ENCODE peak calls at places on chromosomes 5 and 9, in seven cellular contexts. S is heart right ventricle, Y is SK-N-SH, A is left ventricle myocardium inferior, M is cardiac muscle cell, K is right atrium auricular region, I is brain microvascular endothelial cell. P is an unnamed sample.

GRCh38 chr9:114407889-114408288 is 20.1 kb upstream of the AKNA start:
- DNase-seq in S (no peak), Y (no peak), A (no peak), M (no peak), K (no peak), I (no peak), P (no peak)

GRCh38 chr9:128205296-128205944 is 2.2 kb downstream of the DNM1 start:
- DNase-seq in S (no peak), Y (no peak), A (no peak), M (no peak), K (no peak), I (no peak), P (no peak)

GRCh38 chr5:157109744-157110143 is 900 bp upstream of the HAVCR2 start:
- DNase-seq in S (no peak), Y (no peak), A (no peak), M (no peak), K (no peak), I (no peak), P (no peak)

GRCh38 chr5:149961186-149961685 is 678 bp downstream of the SLC26A2 start:
- DNase-seq in S (no peak), Y (no peak), A (no peak), M (no peak), K (no peak), I (no peak), P (no peak)

GRCh38 chr9:109817846-109818472 is 38.0 kb downstream of the PALM2AKAP2 start:
- DNase-seq in S (no peak), Y (peak; percentile 45), A (no peak), M (peak; percentile 97), K (peak; percentile 92), I (peak; percentile 97), P (peak; percentile 77)

GRCh38 chr5:126015244-126016054 is 407.8 kb upstream of the GRAMD2B start:
- DNase-seq in S (no peak), Y (peak; percentile 12), A (no peak), M (peak; percentile 54), K (no peak), I (peak; percentile 36), P (no peak)

GRCh38 chr9:112914524-112914923 is 23.8 kb upstream of the SLC46A2 start:
- DNase-seq in S (no peak), Y (no peak), A (no peak), M (peak; percentile 27), K (no peak), I (no peak), P (no peak)

GRCh38 chr9:85940275-85940831 is 593 bp upstream of the NAA35 start:
- DNase-seq in S (no peak), Y (no peak), A (no peak), M (peak; percentile 3), K (no peak), I (no peak), P (no peak)

GRCh38 chr5:123717139-123717538 is 205.2 kb downstream of the CSNK1G3 start:
- DNase-seq in S (no peak), Y (no peak), A (no peak), M (peak; percentile 74), K (no peak), I (peak; percentile 47), P (no peak)

GRCh38 chr5:111748304-111748763 is 8.7 kb downstream of the NREP start:
- DNase-seq in S (no peak), Y (no peak), A (no peak), M (peak; percentile 79), K (no peak), I (peak; percentile 94), P (no peak)

GRCh38 chr5:62568800-62569432 is 9.7 kb upstream of the LRRC70 start:
- DNase-seq in S (no peak), Y (no peak), A (no peak), M (no peak), K (no peak), I (no peak), P (no peak)

GRCh38 chr5:95712347-95712958 is 18.7 kb upstream of the RHOBTB3 start:
- DNase-seq in S (no peak), Y (peak; percentile 14), A (no peak), M (peak; percentile 62), K (no peak), I (peak; percentile 78), P (no peak)

GRCh38 chr9:21481470-21482057 is 549 bp downstream of the IFNE start:
- DNase-seq in S (no peak), Y (no peak), A (no peak), M (no peak), K (no peak), I (no peak), P (no peak)

GRCh38 chr5:51099173-51099853 is 283.9 kb upstream of the ISL1 start:
- DNase-seq in S (no peak), Y (no peak), A (no peak), M (no peak), K (no peak), I (no peak), P (no peak)

GRCh38 chr5:91028518-91028956 is 354.6 kb downstream of the ARRDC3 start:
- DNase-seq in S (no peak), Y (no peak), A (no peak), M (no peak), K (no peak), I (no peak), P (no peak)

GRCh38 chr5:62791059-62791458 is 212.4 kb downstream of the LRRC70 start:
- DNase-seq in S (no peak), Y (no peak), A (no peak), M (peak; percentile 59), K (no peak), I (peak; percentile 38), P (no peak)

GRCh38 chr9:69023650-69024049 is 9.7 kb upstream of the PRKACG start:
- DNase-seq in S (no peak), Y (no peak), A (no peak), M (no peak), K (no peak), I (no peak), P (no peak)

GRCh38 chr5:111043712-111044506 is 27.6 kb upstream of the TSLP start:
- DNase-seq in S (no peak), Y (peak; percentile 33), A (no peak), M (peak; percentile 21), K (no peak), I (peak; percentile 99), P (no peak)

GRCh38 chr5:124596595-124597388 is 149.6 kb downstream of the ZNF608 start:
- DNase-seq in S (no peak), Y (no peak), A (no peak), M (peak; percentile 76), K (no peak), I (peak; percentile 80), P (no peak)

GRCh38 chr9:93575706-93576295 is 583 bp upstream of the PHF2 start:
- DNase-seq in S (peak; percentile 53), Y (peak; percentile 75), A (peak; percentile 48), M (peak; percentile 35), K (peak; percentile 76), I (no peak), P (peak; percentile 72)

GRCh38 chr5:160008877-160009590 is at the start of gene TTC1:
- DNase-seq in S (peak; percentile 79), Y (peak; percentile 84), A (peak; percentile 91), M (peak; percentile 99), K (peak; percentile 98), I (peak; percentile 98), P (peak; percentile 95)

GRCh38 chr5:3382151-3382550 is 213.5 kb upstream of the IRX1 start:
- DNase-seq in S (no peak), Y (no peak), A (no peak), M (no peak), K (no peak), I (no peak), P (no peak)

DNA sequence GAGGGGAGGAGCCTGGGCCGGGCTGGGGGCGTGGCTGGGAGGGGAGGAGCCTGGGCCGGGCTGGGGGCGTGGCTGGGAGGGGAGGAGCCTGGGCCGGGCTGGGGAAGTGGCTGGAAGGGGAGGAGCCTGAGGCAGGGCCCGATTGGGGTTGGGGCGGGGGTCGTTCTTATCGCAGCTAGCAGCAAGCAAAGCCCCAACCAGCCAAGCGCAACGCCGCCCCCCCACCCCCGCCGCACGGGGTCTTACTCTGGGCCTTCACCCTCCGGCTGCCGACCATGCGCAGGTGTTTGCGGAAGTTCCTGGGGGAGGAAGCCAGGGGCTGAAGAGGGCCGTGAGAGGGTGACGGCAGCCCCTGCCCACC is 5.0 kb downstream of the NSMF start:
- DNase-seq in S (peak; percentile 70), Y (peak; percentile 79), A (peak; percentile 61), M (peak; percentile 31), K (no peak), I (no peak), P (peak; percentile 62)
- H3K27ac ChIP-seq in S (peak overlapping the region; percentile 67), Y (peak overlapping the region; percentile 83), A (peak overlapping the region; percentile 70), M (no peak overlapping the region), K (peak overlapping the region; percentile 56), I (no peak overlapping the region), P (peak overlapping the region; percentile 60)

GRCh38 chr5:78367318-78367991 is 7.0 kb downstream of the SCAMP1 start:
- DNase-seq in S (no peak), Y (no peak), A (no peak), M (no peak), K (no peak), I (no peak), P (no peak)
- TF ChIP-seq CTCF in S (no peak), Y (no peak), A (no peak), M (no peak), K (no peak), I (peak; percentile 33), P (no peak)

DNA sequence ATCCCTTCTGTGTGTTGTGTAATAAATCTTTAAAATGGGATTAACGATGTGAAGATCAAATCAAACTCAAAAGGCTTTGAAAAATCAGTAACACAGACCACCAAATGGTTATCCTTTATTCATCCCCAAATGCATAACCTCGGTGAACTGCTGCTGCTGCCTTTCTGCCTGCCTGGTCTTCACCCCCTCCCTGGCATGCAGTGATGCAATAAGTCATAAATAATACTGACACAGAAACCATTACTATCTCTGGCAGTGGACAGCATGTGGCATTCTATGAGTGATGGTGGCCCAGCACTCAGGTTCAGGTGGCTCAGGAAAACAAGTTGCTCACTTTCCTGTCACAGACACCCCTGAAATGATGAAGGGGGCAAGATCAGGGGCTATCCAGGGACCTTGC is 178.2 kb downstream of the FAM114A2 start:
- DNase-seq in S (no peak), Y (no peak), A (no peak), M (no peak), K (no peak), I (no peak), P (no peak)
- H3K27ac ChIP-seq in S (no peak overlapping the region), Y (no peak overlapping the region), A (no peak overlapping the region), M (no peak overlapping the region), K (no peak overlapping the region), I (no peak overlapping the region), P (no peak overlapping the region)

GRCh38 chr5:114152656-114153360 is 209.1 kb upstream of the KCNN2 start:
- DNase-seq in S (no peak), Y (no peak), A (no peak), M (no peak), K (no peak), I (no peak), P (no peak)

GRCh38 chr5:114153833-114154232 is 208.0 kb upstream of the KCNN2 start:
- DNase-seq in S (no peak), Y (no peak), A (no peak), M (no peak), K (no peak), I (no peak), P (no peak)

GRCh38 chr5:114148253-114148652 is 213.6 kb upstream of the KCNN2 start:
- DNase-seq in S (no peak), Y (no peak), A (no peak), M (no peak), K (no peak), I (no peak), P (no peak)

DNA sequence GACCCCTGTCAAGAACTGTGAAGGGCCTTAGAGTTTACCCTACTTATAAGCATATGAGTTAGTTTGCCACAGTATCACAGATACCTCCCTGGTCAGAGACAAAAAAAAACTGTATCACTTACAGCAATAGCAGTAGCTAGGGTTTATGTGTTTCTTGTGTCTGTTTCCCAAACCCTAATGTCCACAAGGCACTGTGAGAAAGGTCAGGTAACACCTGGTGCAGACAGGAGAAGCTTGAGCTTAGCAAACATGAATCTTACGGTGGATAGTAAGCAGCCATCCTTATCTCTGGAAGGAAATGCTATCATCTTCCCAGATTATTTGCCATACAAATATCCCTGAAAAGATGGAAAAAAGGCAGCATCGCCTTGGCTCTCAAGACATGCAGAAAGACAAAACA is 208.5 kb upstream of the KCNN2 start:
- DNase-seq in S (no peak), Y (no peak), A (no peak), M (no peak), K (no peak), I (no peak), P (no peak)
- TF ChIP-seq CTCF in S (no peak), Y (no peak), A (no peak), M (no peak), K (no peak), I (no peak), P (no peak)